ENCODE peak calls at places on chromosome 20, in nine cellular contexts. G is AML-193; F is CD4-positive, CD25-positive, alpha-beta regulatory T cell; S is GOT3; K is endothelial cell; P is upper lobe of left lung; I is T-helper 2 cell; Y is NCI-H774; H is omental fat pad. W is an unnamed sample.

GRCh38 chr20:2700913-2701620 is 8.5 kb downstream of the EBF4 start:
- DNase-seq in F (no peak), S (no peak), P (no peak), Y (no peak), I (no peak), H (no peak), G (no peak), K (no peak), W (no peak)

GRCh38 chr20:56766528-56766927 is 137.4 kb downstream of the TFAP2C start:
- DNase-seq in P (no peak), F (no peak), H (no peak), Y (no peak), S (no peak), K (no peak), G (no peak), I (no peak), W (no peak)

GRCh38 chr20:50338479-50339195 is 148.0 kb downstream of the CEBPB start:
- DNase-seq in F (no peak), H (no peak), I (no peak), K (no peak), G (peak; percentile 91), Y (no peak), S (no peak), P (peak; percentile 39), W (no peak)

GRCh38 chr20:761418-762381 is 6.6 kb downstream of the SLC52A3 start:
- DNase-seq in P (no peak), S (no peak), K (no peak), G (no peak), F (no peak), H (no peak), I (no peak), Y (no peak), W (no peak)

GRCh38 chr20:25281541-25281991 is 33.7 kb downstream of the PYGB start:
- DNase-seq in Y (no peak), H (no peak), K (no peak), G (no peak), S (no peak), I (no peak), F (no peak), P (peak; percentile 19), W (no peak)

GRCh38 chr20:36543187-36544133 is 2.1 kb downstream of the MYL9 start:
- DNase-seq in S (peak; percentile 83), F (no peak), G (no peak), I (no peak), Y (no peak), H (peak; percentile 41), P (peak; percentile 33), K (no peak), W (peak; percentile 62)

GRCh38 chr20:36744764-36745191 is 1.1 kb downstream of the NDRG3 start:
- DNase-seq in S (peak; percentile 29), P (peak; percentile 40), Y (no peak), K (peak; percentile 4), G (no peak), H (no peak), F (no peak), I (no peak), W (peak; percentile 8)

GRCh38 chr20:10659651-10660601 is 13.9 kb downstream of the JAG1 start:
- DNase-seq in G (no peak), S (no peak), F (no peak), P (peak; percentile 77), H (no peak), I (no peak), Y (no peak), K (no peak), W (no peak)

GRCh38 chr20:41407617-41408016 is 41.0 kb upstream of the EMILIN3 start:
- DNase-seq in K (no peak), P (no peak), Y (no peak), H (no peak), I (no peak), F (no peak), G (no peak), S (no peak), W (no peak)

GRCh38 chr20:35174458-35175216 is 2.8 kb downstream of the PROCR start:
- DNase-seq in F (no peak), Y (no peak), H (no peak), I (no peak), G (no peak), K (no peak), S (no peak), P (peak; percentile 28), W (no peak)

GRCh38 chr20:49165611-49166010 is 22.5 kb downstream of the STAU1 start:
- DNase-seq in Y (no peak), G (no peak), P (no peak), F (no peak), I (no peak), S (no peak), H (no peak), K (no peak), W (no peak)

GRCh38 chr20:50328161-50328979 is 137.7 kb downstream of the CEBPB start:
- DNase-seq in G (no peak), Y (no peak), F (no peak), I (no peak), S (no peak), P (no peak), H (no peak), K (no peak), W (no peak)

GRCh38 chr20:62835931-62836861 is 19.3 kb downstream of the COL9A3 start:
- DNase-seq in S (no peak), I (no peak), P (no peak), G (no peak), K (peak; percentile 3), Y (no peak), H (no peak), F (no peak), W (no peak)

GRCh38 chr20:15561707-15562106 is 1011.5 kb downstream of the KIF16B start:
- DNase-seq in P (no peak), S (no peak), I (no peak), Y (no peak), F (no peak), G (no peak), H (no peak), K (no peak), W (no peak)

GRCh38 chr20:53677447-53678314 is 84.0 kb upstream of the ZNF217 start:
- DNase-seq in G (peak; percentile 75), I (no peak), F (no peak), Y (no peak), K (peak; percentile 37), P (peak; percentile 52), H (no peak), S (no peak), W (no peak)

GRCh38 chr20:1894471-1894950 is 696 bp upstream of the SIRPA start:
- DNase-seq in G (no peak), K (peak; percentile 71), F (no peak), S (no peak), I (no peak), H (no peak), P (peak; percentile 56), Y (no peak), W (no peak)

GRCh38 chr20:44008806-44009678 is 94.4 kb downstream of the TOX2 start:
- DNase-seq in I (no peak), F (no peak), H (no peak), P (no peak), Y (no peak), S (no peak), K (no peak), G (no peak), W (no peak)

GRCh38 chr20:4713401-4713800 is 8.3 kb upstream of the PRND start:
- DNase-seq in K (no peak), G (no peak), Y (no peak), S (no peak), P (no peak), I (no peak), H (no peak), F (no peak), W (no peak)

GRCh38 chr20:3082306-3082951 is 2.1 kb downstream of the AVP start:
- DNase-seq in Y (no peak), P (no peak), F (no peak), S (no peak), K (no peak), H (no peak), I (no peak), G (no peak), W (no peak)

GRCh38 chr20:9919271-9920014 is 80.6 kb upstream of the PAK5 start:
- DNase-seq in G (no peak), S (no peak), Y (no peak), P (no peak), I (no peak), K (no peak), F (no peak), H (no peak), W (no peak)

GRCh38 chr20:43404880-43405279 is 52.8 kb upstream of the SRSF6 start:
- DNase-seq in Y (no peak), S (no peak), G (peak; percentile 21), K (no peak), I (no peak), F (no peak), P (peak; percentile 25), H (no peak), W (no peak)

GRCh38 chr20:32470025-32470861 is 112.1 kb downstream of the ASXL1 start:
- DNase-seq in I (no peak), Y (no peak), F (no peak), G (peak; percentile 36), S (no peak), H (no peak), K (peak; percentile 92), P (peak; percentile 72), W (no peak)

GRCh38 chr20:4147319-4147718 is 132.0 kb upstream of the RNF24 start:
- DNase-seq in S (no peak), Y (no peak), I (no peak), G (no peak), K (no peak), P (no peak), H (no peak), F (no peak), W (no peak)

GRCh38 chr20:50572922-50573777 is 63.0 kb downstream of the PTPN1 start:
- DNase-seq in S (peak; percentile 70), H (peak; percentile 14), G (no peak), F (no peak), Y (no peak), P (peak; percentile 56), K (no peak), I (no peak), W (peak; percentile 73)

GRCh38 chr20:64268180-64268579 is 12.6 kb downstream of the PCMTD2 start:
- DNase-seq in K (no peak), Y (no peak), I (no peak), P (no peak), G (no peak), F (no peak), S (no peak), H (no peak), W (no peak)

GRCh38 chr20:44962483-44962882 is 2.3 kb upstream of the TOMM34 start:
- DNase-seq in I (no peak), F (no peak), S (no peak), G (no peak), P (no peak), H (no peak), K (no peak), Y (no peak), W (no peak)

GRCh38 chr20:50188879-50189680 is 1.6 kb upstream of the CEBPB start:
- DNase-seq in G (no peak), P (peak; percentile 27), F (no peak), Y (no peak), K (no peak), S (no peak), H (no peak), I (no peak), W (no peak)

GRCh38 chr20:44033873-44034272 is 119.2 kb downstream of the TOX2 start:
- DNase-seq in P (no peak), G (no peak), F (no peak), H (no peak), K (no peak), Y (no peak), I (no peak), S (no peak), W (no peak)

GRCh38 chr20:57968111-57968510 is 258.3 kb upstream of the PMEPA1 start:
- DNase-seq in I (no peak), H (no peak), F (no peak), K (no peak), Y (no peak), G (no peak), S (no peak), P (no peak), W (no peak)

GRCh38 chr20:49768204-49769124 is 44.2 kb upstream of the SLC9A8 start:
- DNase-seq in K (no peak), S (peak; percentile 37), I (peak; percentile 5), P (peak; percentile 87), F (no peak), G (peak; percentile 99), H (peak; percentile 60), Y (peak; percentile 48), W (no peak)

GRCh38 chr20:24977336-24977735 is 15.2 kb downstream of the APMAP start:
- DNase-seq in I (no peak), G (no peak), K (no peak), H (no peak), P (peak; percentile 14), S (no peak), Y (no peak), F (no peak), W (no peak)

W was measured in thoracic aorta.